ENCODE peak calls at places on chromosomes 4 and X, in five cellular contexts. L is H1, E is NT2/D1, F is HepG2, V is GM12878. Y is an unnamed sample.
A peak's percentile ranks its signal among the peaks of the same experiment; 100 is the strongest.

GRCh38 chr4:14928035-14928434 is 74.2 kb upstream of the CPEB2 start:
- DNase-seq in F (no peak), L (no peak), E (no peak), V (no peak), Y (no peak)

GRCh38 chr4:94621491-94622080 is 136.2 kb upstream of the BMPR1B start:
- DNase-seq in F (peak; percentile 28), V (no peak), E (peak; percentile 18), L (no peak), Y (peak; percentile 24)

GRCh38 chr4:14667624-14668295 is 334.5 kb upstream of the CPEB2 start:
- DNase-seq in E (no peak), L (no peak), V (no peak), F (no peak), Y (no peak)

GRCh38 chr4:121154103-121154515 is 10.0 kb downstream of the TNIP3 start:
- DNase-seq in L (no peak), E (no peak), V (peak; percentile 24), F (no peak), Y (no peak)

GRCh38 chr4:67909910-67910905 is 26.4 kb upstream of the TMPRSS11D start:
- DNase-seq in E (no peak), L (no peak), V (no peak), F (peak; percentile 4), Y (no peak)

GRCh38 chrX:134460861-134461218 is 875 bp downstream of the HPRT1 start:
- DNase-seq in V (no peak), L (no peak), F (no peak), E (no peak), Y (no peak)

GRCh38 chrX:150212672-150213480 is 150.2 kb upstream of the MAMLD1 start:
- DNase-seq in E (no peak), L (no peak), V (no peak), F (no peak), Y (no peak)

GRCh38 chrX:101595739-101596419 is 21.9 kb downstream of the ARMCX6 start:
- DNase-seq in F (peak; percentile 17), E (peak; percentile 56), V (peak; percentile 62), L (no peak), Y (peak; percentile 66)

GRCh38 chr4:75653845-75654503 is 19.2 kb downstream of the G3BP2 start:
- DNase-seq in F (peak; percentile 51), L (no peak), E (no peak), V (no peak), Y (peak; percentile 25)

GRCh38 chr4:149980941-149981340 is 97.3 kb upstream of the DCLK2 start:
- DNase-seq in L (peak; percentile 64), V (no peak), F (peak; percentile 26), E (peak; percentile 22), Y (peak; percentile 60)

GRCh38 chrX:69158166-69159040 is 6.8 kb downstream of the PJA1 start:
- DNase-seq in V (no peak), F (peak; percentile 23), L (no peak), E (no peak), Y (peak; percentile 69)

GRCh38 chrX:75181721-75182120 is 25.6 kb upstream of the ABCB7 start:
- DNase-seq in L (no peak), V (no peak), F (no peak), E (no peak), Y (no peak)

GRCh38 chr4:7429069-7429416 is 5.7 kb downstream of the PSAPL1 start:
- DNase-seq in F (no peak), V (no peak), E (no peak), L (peak; percentile 36), Y (no peak)

GRCh38 chr4:185384877-185385465 is 10.8 kb downstream of the LRP2BP start:
- DNase-seq in V (no peak), F (no peak), E (no peak), L (no peak), Y (no peak)

GRCh38 chrX:51334276-51334675 is 1.7 kb downstream of the NUDT10 start:
- DNase-seq in L (no peak), E (no peak), F (no peak), V (no peak), Y (no peak)

GRCh38 chr4:7719354-7720174 is 220.1 kb downstream of the AFAP1 start:
- DNase-seq in L (peak; percentile 96), F (peak; percentile 29), E (peak; percentile 36), V (no peak), Y (peak; percentile 90)

GRCh38 chr4:14334166-14334565 is 668.1 kb upstream of the CPEB2 start:
- DNase-seq in L (no peak), F (no peak), E (no peak), V (no peak), Y (no peak)

GRCh38 chr4:77082886-77083608 is 7.3 kb upstream of the CCNI start:
- DNase-seq in L (no peak), V (no peak), F (no peak), E (no peak), Y (no peak)

GRCh38 chr4:11954093-11954492 is 525.4 kb upstream of the HS3ST1 start:
- DNase-seq in V (no peak), E (peak; percentile 62), F (no peak), L (no peak), Y (peak; percentile 9)

GRCh38 chrX:8731579-8732395 is at the start of gene ANOS1:
- DNase-seq in L (peak; percentile 71), V (no peak), F (no peak), E (peak; percentile 68), Y (no peak)

GRCh38 chr4:113497154-113497553 is 264.4 kb downstream of the CAMK2D start:
- DNase-seq in L (no peak), V (no peak), E (no peak), F (no peak), Y (no peak)

GRCh38 chr4:48194986-48195773 is 61.1 kb upstream of the TXK start:
- DNase-seq in V (no peak), F (no peak), E (no peak), L (no peak), Y (no peak)

GRCh38 chr4:88110826-88111225 is 47.6 kb downstream of the ABCG2 start:
- DNase-seq in L (no peak), E (no peak), F (peak; percentile 51), V (no peak), Y (no peak)

GRCh38 chr4:93617596-93617995 is 211.0 kb upstream of the ATOH1 start:
- DNase-seq in E (no peak), V (no peak), F (no peak), L (no peak), Y (no peak)

GRCh38 chr4:39529534-39529933 is 2.3 kb upstream of the UGDH start:
- DNase-seq in F (no peak), V (no peak), E (no peak), L (no peak), Y (no peak)

GRCh38 chrX:21946925-21947641 is 6.6 kb downstream of the SMS start:
- DNase-seq in F (no peak), E (peak; percentile 42), V (no peak), L (no peak), Y (no peak)

GRCh38 chr4:4762909-4763814 is 96.3 kb upstream of the MSX1 start:
- DNase-seq in V (peak; percentile 86), E (peak; percentile 28), L (peak; percentile 63), F (no peak), Y (peak; percentile 58)

DNA sequence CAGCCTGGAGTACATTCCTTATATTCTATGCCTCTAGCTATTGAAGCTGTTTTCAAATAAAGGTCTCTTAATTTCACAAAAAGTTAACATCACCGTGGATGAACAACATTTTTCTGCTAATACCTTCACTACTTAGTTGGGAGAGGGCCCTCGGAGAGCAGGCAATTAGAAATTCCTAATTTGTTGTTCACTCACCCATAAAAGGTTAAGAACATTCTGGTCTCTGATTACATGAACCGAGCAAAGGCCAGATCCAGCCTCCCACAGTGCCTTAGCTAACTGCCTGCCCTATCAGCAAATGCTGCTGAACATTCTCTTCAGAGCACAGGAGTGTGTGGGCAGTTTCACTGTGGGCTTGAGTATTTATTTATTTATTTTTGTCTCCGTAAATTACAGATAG is 36.0 kb upstream of the TTC29 start:
- DNase-seq in L (no peak), F (no peak), V (no peak), E (no peak), Y (peak; percentile 31)
- TF ChIP-seq SUZ12 in L (no peak), F (no peak), V (no peak), E (no peak), Y (no peak)

GRCh38 chr4:41963105-41963504 is 18.5 kb upstream of the DCAF4L1 start:
- DNase-seq in L (no peak), V (no peak), F (peak; percentile 37), E (no peak), Y (no peak)
- TF ChIP-seq SUZ12 in L (no peak), V (no peak), F (no peak), E (no peak), Y (no peak)

GRCh38 chr4:138037716-138038115 is 204.4 kb downstream of the SLC7A11 start:
- DNase-seq in F (no peak), V (no peak), E (no peak), L (no peak), Y (no peak)

GRCh38 chr4:138039010-138039409 is 203.1 kb downstream of the SLC7A11 start:
- DNase-seq in F (no peak), E (no peak), L (no peak), V (no peak), Y (no peak)

GRCh38 chr4:138030375-138030774 is 211.8 kb downstream of the SLC7A11 start:
- DNase-seq in F (no peak), L (no peak), E (no peak), V (no peak), Y (no peak)

GRCh38 chr4:138034871-138035270 is 207.3 kb downstream of the SLC7A11 start:
- DNase-seq in V (no peak), L (no peak), E (no peak), F (no peak), Y (no peak)

GRCh38 chr4:138035781-138036258 is 206.3 kb downstream of the SLC7A11 start:
- DNase-seq in F (peak; percentile 52), E (no peak), V (peak; percentile 69), L (no peak), Y (peak; percentile 65)
- TF ChIP-seq SUZ12 in F (no peak), E (no peak), V (no peak), L (no peak), Y (no peak)

GRCh38 chr4:37934096-37934495 is 26.1 kb upstream of the PTTG2 start:
- DNase-seq in V (no peak), L (no peak), F (no peak), E (no peak), Y (no peak)

GRCh38 chr4:37924946-37925345 is 34.1 kb downstream of the TBC1D1 start:
- DNase-seq in V (no peak), L (no peak), F (no peak), E (no peak), Y (no peak)

GRCh38 chr4:37928421-37928820 is 31.8 kb upstream of the PTTG2 start:
- DNase-seq in E (no peak), V (no peak), L (no peak), F (no peak), Y (no peak)

GRCh38 chr4:37934609-37935008 is 25.6 kb upstream of the PTTG2 start:
- DNase-seq in V (no peak), E (no peak), F (no peak), L (no peak), Y (no peak)

GRCh38 chr4:37928896-37929537 is 31.2 kb upstream of the PTTG2 start:
- DNase-seq in L (no peak), E (no peak), F (no peak), V (no peak), Y (no peak)
- TF ChIP-seq SUZ12 in L (no peak), E (no peak), F (no peak), V (no peak), Y (no peak)

DNA sequence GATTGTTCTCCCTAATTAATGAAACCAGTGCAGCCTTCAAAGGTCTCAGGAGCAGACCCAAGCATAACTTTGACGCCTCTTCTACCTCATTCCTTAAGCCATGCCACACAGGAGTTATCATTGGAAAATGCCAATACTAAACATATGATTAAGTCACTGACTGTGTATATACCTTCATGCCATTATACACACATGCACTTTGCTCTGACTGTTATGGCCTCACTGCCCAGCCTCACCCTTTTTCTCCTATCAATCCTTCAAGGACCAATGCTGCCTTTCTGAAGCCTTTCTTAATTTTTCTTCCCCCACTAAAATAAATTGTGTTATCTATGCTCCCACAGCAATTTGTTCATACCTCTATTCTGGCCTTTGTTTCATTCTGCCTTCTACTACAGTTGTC is 725.6 kb downstream of the RPA4 start:
- DNase-seq in V (no peak), L (no peak), E (no peak), F (no peak), Y (no peak)
- TF ChIP-seq SUZ12 in V (no peak), L (no peak), E (no peak), F (no peak), Y (no peak)

Y was measured in HEK293T.